ENCODE peak calls at places on chromosomes 7 and 10, in eight cellular contexts. A is uterus, Q is upper lobe of left lung, P is HCT116, D is IMR-90, Y is prostate gland, B is Peyer's patch, V is transverse colon. R is an unnamed sample.
A peak's percentile ranks its signal among the peaks of the same experiment; 100 is the strongest.

GRCh38 chr7:51219261-51219988 is 97.2 kb downstream of the COBL start:
- DNase-seq in P (no peak), B (no peak), V (no peak), A (no peak), Y (no peak), Q (no peak), D (no peak), R (no peak)

GRCh38 chr10:51729822-51730530 is 30.6 kb upstream of the CSTF2T start:
- DNase-seq in V (no peak), Y (no peak), P (no peak), Q (no peak), A (no peak), D (no peak), B (no peak), R (no peak)

GRCh38 chr10:132516771-132517725 is 20.5 kb upstream of the INPP5A start:
- DNase-seq in Q (peak; percentile 94), A (peak; percentile 98), B (no peak), D (peak; percentile 96), V (peak; percentile 80), P (no peak), Y (peak; percentile 63), R (peak; percentile 84)

GRCh38 chr10:126497672-126498071 is 109.4 kb upstream of the ADAM12 start:
- DNase-seq in Q (no peak), V (no peak), D (no peak), B (no peak), P (no peak), A (no peak), Y (no peak), R (no peak)

GRCh38 chr7:44379366-44380178 is 54.2 kb upstream of the CAMK2B start:
- DNase-seq in V (no peak), P (no peak), Y (no peak), A (no peak), D (peak; percentile 17), Q (no peak), B (no peak), R (no peak)

GRCh38 chr7:104804696-104805095 is 209.3 kb upstream of the KMT2E start:
- DNase-seq in V (no peak), Q (no peak), A (no peak), B (no peak), D (no peak), P (no peak), Y (no peak), R (no peak)

GRCh38 chr10:5490698-5491464 is 8.5 kb downstream of the CALML5 start:
- DNase-seq in V (no peak), Y (no peak), B (no peak), P (no peak), Q (no peak), D (no peak), A (no peak), R (no peak)

GRCh38 chr7:111082351-111082750 is 8.6 kb upstream of the LRRN3 start:
- DNase-seq in V (no peak), B (no peak), P (no peak), Y (no peak), A (no peak), Q (no peak), D (peak; percentile 53), R (no peak)

GRCh38 chr10:24625778-24626177 is 97.9 kb downstream of the ARHGAP21 start:
- DNase-seq in A (no peak), B (no peak), V (peak; percentile 13), Q (no peak), Y (no peak), P (no peak), D (no peak), R (no peak)

GRCh38 chr10:63767512-63767911 is 246.3 kb downstream of the REEP3 start:
- DNase-seq in P (no peak), A (no peak), V (no peak), Q (no peak), B (no peak), D (peak; percentile 29), Y (no peak), R (no peak)

GRCh38 chr7:44290250-44290616 is 35.2 kb downstream of the CAMK2B start:
- DNase-seq in D (no peak), P (no peak), V (peak; percentile 3), Y (no peak), Q (peak; percentile 22), A (no peak), B (no peak), R (no peak)

GRCh38 chr10:85967594-85967993 is 399.0 kb downstream of the GRID1 start:
- DNase-seq in B (no peak), Q (no peak), D (no peak), P (peak; percentile 29), A (no peak), V (no peak), Y (no peak), R (no peak)

GRCh38 chr7:78039791-78040776 is 241.5 kb downstream of the PHTF2 start:
- DNase-seq in P (peak; percentile 23), B (peak; percentile 20), V (peak; percentile 23), A (peak; percentile 14), Q (peak; percentile 31), Y (no peak), D (no peak), R (no peak)

GRCh38 chr7:132386249-132386681 is 190.0 kb downstream of the PLXNA4 start:
- DNase-seq in Q (peak; percentile 28), D (no peak), Y (no peak), P (no peak), A (no peak), B (no peak), V (peak; percentile 50), R (peak; percentile 33)

GRCh38 chr7:37999673-38000072 is 79.2 kb downstream of the EPDR1 start:
- DNase-seq in P (no peak), Y (no peak), B (no peak), A (no peak), D (no peak), Q (no peak), V (no peak), R (no peak)

GRCh38 chr10:96618648-96619047 is 31.8 kb upstream of the TM9SF3 start:
- DNase-seq in Q (peak; percentile 24), B (no peak), D (no peak), V (peak; percentile 46), P (no peak), Y (peak; percentile 49), A (peak; percentile 30), R (peak; percentile 10)

GRCh38 chr7:120949393-120949799 is 1.2 kb upstream of the ING3 start:
- DNase-seq in D (no peak), P (no peak), A (no peak), B (no peak), V (no peak), Q (no peak), Y (no peak), R (no peak)

GRCh38 chr7:143284591-143285453 is at the start of gene TMEM139:
- DNase-seq in D (no peak), Y (no peak), P (no peak), B (no peak), V (peak; percentile 85), A (no peak), Q (peak; percentile 75), R (no peak)

GRCh38 chr10:48542471-48543210 is 62.2 kb downstream of the ARHGAP22 start:
- DNase-seq in V (no peak), A (no peak), D (no peak), B (no peak), Y (no peak), Q (no peak), P (no peak), R (no peak)

GRCh38 chr7:149776305-149776704 is 2.9 kb upstream of the ZNF467 start:
- DNase-seq in Y (no peak), P (no peak), Q (peak; percentile 85), B (no peak), A (no peak), V (no peak), D (peak; percentile 15), R (no peak)

GRCh38 chr7:15647309-15647708 is 39.2 kb downstream of the MEOX2 start:
- DNase-seq in V (no peak), Q (no peak), D (no peak), B (no peak), P (no peak), Y (no peak), A (no peak), R (no peak)

DNA sequence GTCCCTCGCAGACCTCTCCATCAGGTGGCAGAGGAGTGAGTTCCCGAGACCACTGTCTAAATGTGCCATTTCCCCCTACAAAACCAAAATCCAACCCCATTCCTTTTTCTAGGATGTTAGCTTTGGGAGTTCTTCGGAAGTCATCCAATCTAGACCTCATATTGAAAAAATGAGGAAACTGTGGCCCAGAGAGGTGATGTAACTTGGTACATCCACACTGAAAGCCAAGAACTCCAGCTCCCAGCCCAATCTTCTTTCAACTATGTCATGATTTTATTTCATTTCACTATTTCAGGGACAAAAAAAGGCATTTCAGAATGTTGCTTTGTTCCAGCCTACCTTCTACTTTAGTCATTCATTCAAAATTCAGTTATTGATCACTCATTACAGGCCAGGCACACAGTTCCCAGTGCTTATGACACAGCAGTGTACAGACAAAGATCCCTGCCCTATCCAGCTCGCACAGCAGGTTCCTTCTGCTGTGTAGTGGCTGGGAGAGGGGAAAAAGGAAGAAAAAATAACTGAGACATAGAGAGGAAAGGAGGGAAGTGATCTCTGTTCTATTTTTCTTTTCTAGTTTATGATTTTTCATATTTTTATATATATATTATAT is 35.8 kb downstream of the SCRN1 start:
- DNase-seq in V (no peak), P (no peak), B (no peak), A (no peak), Y (no peak), D (no peak), Q (no peak), R (peak; percentile 8)
- H3K36me3 ChIP-seq in V (no peaks in the 10 kb centered on the region), P (peaks cover 13% of the 10 kb centered on the region), B (no peaks in the 10 kb centered on the region), A (no peaks in the 10 kb centered on the region), Y (no peaks in the 10 kb centered on the region), D (peaks cover 41% of the 10 kb centered on the region), Q (no peaks in the 10 kb centered on the region), R (no peaks in the 10 kb centered on the region)

DNA sequence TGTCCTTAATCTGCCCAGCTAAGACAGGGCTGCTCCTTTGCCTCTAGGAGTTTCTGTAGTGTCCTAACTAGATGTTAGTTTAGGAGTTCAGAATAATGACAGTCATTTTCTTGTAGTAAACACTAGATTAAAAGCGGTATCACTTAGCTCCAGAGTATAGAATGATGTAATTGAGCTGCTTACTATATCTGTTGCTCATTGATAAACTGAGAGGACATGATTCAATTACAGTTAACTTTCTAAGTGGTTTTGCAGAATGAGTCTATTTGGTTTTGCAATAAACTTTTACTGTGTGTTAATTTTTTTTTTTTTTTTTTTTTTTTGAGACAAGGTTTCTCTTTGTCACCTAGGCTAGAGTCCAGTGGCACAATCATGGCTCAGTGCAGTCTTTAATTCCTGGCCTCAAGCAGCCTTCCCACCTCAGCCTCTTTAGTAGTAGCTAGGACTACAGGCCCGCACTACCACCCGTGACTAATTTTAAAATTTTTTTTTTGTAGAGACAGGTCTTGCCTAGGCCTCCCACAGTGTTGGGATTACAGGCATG is 1.8 kb downstream of the STMP1 start:
- DNase-seq in V (no peak), P (no peak), D (peak; percentile 72), B (no peak), A (no peak), Q (no peak), Y (no peak), R (no peak)
- H3K4me3 ChIP-seq in V (no peak overlapping the region), P (no peak overlapping the region), D (no peak overlapping the region), B (no peak overlapping the region), A (no peak overlapping the region), Q (no peak overlapping the region), Y (no peak overlapping the region), R (no peak overlapping the region)

GRCh38 chr10:62048919-62049636 is 147.6 kb downstream of the ARID5B start:
- DNase-seq in V (peak; percentile 79), D (peak; percentile 99), Q (peak; percentile 84), B (peak; percentile 67), Y (peak; percentile 85), A (peak; percentile 91), P (no peak), R (peak; percentile 90)
- TF ChIP-seq POLR2A in V (peak; percentile 86), D (peak; percentile 99), Q (no peak), B (peak; percentile 51), Y (peak; percentile 85), A (peak; percentile 91), P (no peak), R (peak; percentile 95)

GRCh38 chr10:409403-410040 is 274.3 kb downstream of the ZMYND11 start:
- DNase-seq in A (no peak), P (no peak), D (no peak), Y (no peak), Q (no peak), V (no peak), B (no peak), R (no peak)
- H3K36me3 ChIP-seq in A (no peaks in the 10 kb centered on the region), P (peaks cover 14% of the 10 kb centered on the region), D (peaks cover 41% of the 10 kb centered on the region), Y (no peaks in the 10 kb centered on the region), Q (peaks cover 17% of the 10 kb centered on the region), V (no peaks in the 10 kb centered on the region), B (no peaks in the 10 kb centered on the region), R (peaks cover 59% of the 10 kb centered on the region)

R was measured in tibial nerve.